ENCODE peak calls at places on chromosomes 6 and 20, in nine cellular contexts. G is foreskin keratinocyte, K is body of pancreas, C is coronary artery, S is GM13977, Q is fibroblast of the aortic adventitia, J is cardiac fibroblast, T is neural crest cell, B is progenitor cell of endocrine pancreas. M is an unnamed sample.

GRCh38 chr20:40513010-40513409 is 176.0 kb downstream of the MAFB start:
- DNase-seq in S (no peak), B (no peak), Q (no peak), K (no peak), J (no peak), T (no peak), G (no peak), C (no peak), M (no peak)

GRCh38 chr20:61186771-61187170 is 65.3 kb upstream of the CDH4 start:
- DNase-seq in S (no peak), T (no peak), J (peak), B (no peak), G (no peak), K (no peak), Q (peak), C (no peak), M (no peak)

GRCh38 chr6:165689699-165690098 is 26.7 kb upstream of the PDE10A start:
- DNase-seq in B (no peak), K (no peak), S (no peak), T (no peak), Q (peak), J (peak), C (no peak), G (no peak), M (no peak)

GRCh38 chr20:48035961-48036731 is 250.9 kb upstream of the SULF2 start:
- DNase-seq in C (peak), T (no peak), K (no peak), B (no peak), Q (no peak), G (no peak), S (no peak), J (no peak), M (no peak)

GRCh38 chr20:1700990-1701389 is 43.4 kb upstream of the SIRPG start:
- DNase-seq in K (no peak), S (no peak), B (no peak), Q (no peak), G (no peak), J (no peak), C (no peak), T (no peak), M (no peak)

GRCh38 chr6:558089-558488 is 98.8 kb downstream of the HUS1B start:
- DNase-seq in B (no peak), K (no peak), J (peak), T (no peak), C (no peak), S (peak), G (no peak), Q (peak), M (no peak)

GRCh38 chr20:41143354-41143753 is 6.0 kb downstream of the PLCG1 start:
- DNase-seq in J (no peak), B (no peak), T (no peak), C (no peak), S (no peak), K (no peak), G (no peak), Q (no peak), M (no peak)

GRCh38 chr6:143264291-143264834 is 186.1 kb downstream of the ADAT2 start:
- DNase-seq in G (no peak), Q (no peak), C (no peak), B (no peak), K (no peak), T (no peak), J (no peak), S (no peak), M (no peak)

GRCh38 chr6:34239893-34240292 is 3.2 kb downstream of the HMGA1 start:
- DNase-seq in G (no peak), C (no peak), J (no peak), T (no peak), K (no peak), B (no peak), S (no peak), Q (no peak), M (no peak)

GRCh38 chr6:111551521-111552231 is 54.0 kb downstream of the TRAF3IP2 start:
- DNase-seq in S (no peak), K (peak), B (peak), J (no peak), T (no peak), Q (peak), C (no peak), G (no peak), M (no peak)

GRCh38 chr6:131523988-131524673 is 48.9 kb upstream of the ARG1 start:
- DNase-seq in B (no peak), Q (no peak), G (no peak), C (no peak), K (no peak), J (no peak), T (no peak), S (no peak), M (no peak)

GRCh38 chr6:7640607-7641577 is 50.9 kb downstream of the SNRNP48 start:
- DNase-seq in J (peak), T (no peak), B (no peak), Q (peak), S (no peak), K (no peak), G (peak), C (no peak), M (no peak)

GRCh38 chr6:10338151-10338550 is 76.7 kb downstream of the TFAP2A start:
- DNase-seq in T (no peak), K (no peak), S (no peak), Q (no peak), B (no peak), J (no peak), G (no peak), C (no peak), M (no peak)

GRCh38 chr6:58073263-58073662 is 755.8 kb downstream of the PRIM2 start:
- DNase-seq in S (no peak), Q (no peak), K (no peak), C (no peak), J (no peak), B (no peak), G (no peak), T (no peak), M (no peak)

GRCh38 chr6:159169193-159169555 is at the start of gene FNDC1:
- DNase-seq in Q (no peak), S (peak), G (no peak), J (no peak), T (peak), C (no peak), K (no peak), B (peak), M (peak)
- TF ChIP-seq CTCF in Q (peak), S (peak), G (peak), J (no peak), T (no peak), C (no peak), K (peak), B (peak), M (peak)

GRCh38 chr6:146770275-146770964 is 171.6 kb downstream of the ADGB start:
- DNase-seq in G (no peak), B (no peak), T (no peak), K (no peak), S (no peak), C (no peak), Q (no peak), J (no peak), M (peak)

GRCh38 chr6:146770965-146771735 is 172.4 kb downstream of the ADGB start:
- DNase-seq in G (no peak), Q (no peak), K (peak), C (no peak), J (no peak), S (no peak), B (no peak), T (no peak), M (peak)

DNA sequence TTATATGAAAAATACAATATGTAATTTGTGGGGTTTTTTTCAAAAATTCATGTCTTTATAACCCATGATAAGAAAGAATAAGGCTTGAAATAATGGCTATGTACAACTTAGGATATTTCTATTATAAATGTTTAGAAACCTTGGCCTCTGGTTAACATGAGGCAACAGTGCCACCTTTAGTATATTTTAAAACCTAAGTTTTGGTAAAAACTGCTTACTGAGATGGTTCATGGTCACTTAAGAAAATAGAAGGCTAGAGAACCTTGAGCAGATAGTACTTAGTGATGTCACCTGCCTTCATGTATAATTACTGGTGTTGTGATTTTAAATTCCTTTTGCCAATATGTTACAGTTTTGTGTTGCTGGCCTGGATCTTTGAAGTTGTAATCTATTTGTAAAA is 176.5 kb downstream of the ADGB start:
- DNase-seq in Q (peak), B (no peak), S (no peak), K (no peak), C (no peak), T (no peak), J (peak), G (no peak), M (no peak)
- TF ChIP-seq CTCF in Q (no peak), B (no peak), S (no peak), K (no peak), C (no peak), T (peak), J (no peak), G (peak), M (no peak)

GRCh38 chr20:10408427-10408826 is 25.6 kb downstream of the MKKS start:
- DNase-seq in B (no peak), K (no peak), G (no peak), Q (no peak), C (no peak), S (no peak), T (no peak), J (no peak), M (no peak)

GRCh38 chr20:10411673-10412072 is 22.3 kb downstream of the MKKS start:
- DNase-seq in K (no peak), S (no peak), J (no peak), G (no peak), Q (no peak), B (no peak), C (no peak), T (no peak), M (no peak)

GRCh38 chr20:10414982-10415650 is 18.9 kb downstream of the MKKS start:
- DNase-seq in C (no peak), T (no peak), B (no peak), K (no peak), J (peak), Q (no peak), S (no peak), G (peak), M (no peak)

GRCh38 chr20:10412591-10413408 is 21.2 kb downstream of the MKKS start:
- DNase-seq in T (no peak), C (no peak), Q (peak), B (no peak), S (no peak), J (peak), K (no peak), G (no peak), M (no peak)
- TF ChIP-seq CTCF in T (no peak), C (no peak), Q (peak), B (peak), S (no peak), J (peak), K (no peak), G (peak), M (no peak)

GRCh38 chr6:4413073-4413472 is 277.7 kb upstream of the ECI2 start:
- DNase-seq in T (no peak), J (peak), G (no peak), S (no peak), B (no peak), C (no peak), Q (peak), K (no peak), M (no peak)
- TF ChIP-seq CTCF in T (no peak), J (no peak), G (no peak), S (no peak), B (no peak), C (no peak), Q (no peak), K (no peak), M (no peak)

GRCh38 chr20:50165687-50166554 is 12.4 kb upstream of the PEDS1 start:
- DNase-seq in G (peak), Q (peak), K (peak), S (peak), J (peak), C (peak), T (peak), B (peak), M (peak)
- TF ChIP-seq CTCF in G (peak), Q (no peak), K (no peak), S (no peak), J (no peak), C (no peak), T (no peak), B (no peak), M (no peak)

GRCh38 chr20:53020834-53021233 is 48.7 kb downstream of the TSHZ2 start:
- DNase-seq in S (no peak), B (no peak), G (no peak), T (no peak), K (no peak), J (no peak), C (no peak), Q (no peak), M (no peak)
- TF ChIP-seq CTCF in S (no peak), B (no peak), G (no peak), T (no peak), K (no peak), J (no peak), C (no peak), Q (no peak), M (no peak)